ENCODE peak calls at places on chromosomes 11 and 22, in four cellular contexts. N, Q, Z and B are unnamed samples.

GRCh38 chr11:66879583-66879982 is 22.7 kb downstream of the LRFN4 start:
- DNase-seq in Q (no peak), Z (no peak), N (no peak), B (no peak)

GRCh38 chr22:17770180-17771077 is 3.8 kb downstream of the BID start:
- DNase-seq in N (no peak), Z (no peak), Q (no peak), B (no peak)

GRCh38 chr11:61541568-61541967 is 33.0 kb downstream of the LRRC10B start:
- DNase-seq in Q (no peak), Z (peak), N (no peak), B (peak)

GRCh38 chr22:49354516-49355205 is 473.0 kb downstream of the BRD1 start:
- DNase-seq in Q (no peak), Z (no peak), N (no peak), B (no peak)

GRCh38 chr11:44275961-44276550 is 33.9 kb downstream of the ALX4 start:
- DNase-seq in N (no peak), Q (no peak), Z (no peak), B (no peak)

GRCh38 chr22:16717699-16718558 is 107.3 kb downstream of the XKR3 start:
- DNase-seq in Q (no peak), N (no peak), Z (no peak), B (no peak)

GRCh38 chr11:65862941-65863888 is 3.0 kb downstream of the MUS81 start:
- DNase-seq in Q (no peak), Z (no peak), N (no peak), B (no peak)

GRCh38 chr22:36244522-36245391 is 5.4 kb upstream of the APOL2 start:
- DNase-seq in Q (no peak), Z (peak), N (no peak), B (no peak)

GRCh38 chr11:12989428-12990242 is 19.5 kb upstream of the RASSF10 start:
- DNase-seq in Q (peak), N (no peak), Z (no peak), B (no peak)

GRCh38 chr11:65468874-65469333 is 29.9 kb upstream of the MALAT1 start:
- DNase-seq in Z (no peak), Q (peak), N (peak), B (no peak)

GRCh38 chr11:14362613-14363012 is 3.6 kb upstream of the RRAS2 start:
- DNase-seq in Z (no peak), Q (no peak), N (no peak), B (no peak)

GRCh38 chr11:67504950-67505561 is at the start of gene PITPNM1:
- DNase-seq in N (peak), Z (peak), Q (peak), B (no peak)

GRCh38 chr11:111586305-111586915 is 15.8 kb upstream of the SIK2 start:
- DNase-seq in N (no peak), Q (peak), Z (peak), B (no peak)

GRCh38 chr11:74185285-74185684 is 14.2 kb downstream of the PPME1 start:
- DNase-seq in Q (no peak), N (no peak), Z (no peak), B (no peak)

GRCh38 chr22:36480941-36481392 is 473 bp downstream of the TXN2 start:
- DNase-seq in Q (no peak), Z (no peak), N (no peak), B (no peak)

GRCh38 chr11:36257351-36257750 is 31.9 kb downstream of the COMMD9 start:
- DNase-seq in N (no peak), Z (peak), Q (peak), B (no peak)

GRCh38 chr11:10809373-10810199 is 860 bp upstream of the EIF4G2 start:
- DNase-seq in N (no peak), Z (peak), Q (peak), B (peak)

GRCh38 chr22:18088825-18089568 is 11.2 kb downstream of the PEX26 start:
- DNase-seq in Q (no peak), N (no peak), Z (no peak), B (no peak)

GRCh38 chr11:6992026-6992425 is 28.1 kb downstream of the ZNF214 start:
- DNase-seq in Q (peak), N (no peak), Z (peak), B (no peak)

GRCh38 chr11:77590194-77590591 is 440 bp downstream of the AQP11 start:
- DNase-seq in N (peak), Q (peak), Z (peak), B (no peak)

GRCh38 chr22:37210041-37210803 is 2.1 kb downstream of the SSTR3 start:
- DNase-seq in N (no peak), Z (no peak), Q (no peak), B (no peak)

GRCh38 chr22:32680277-32680676 is 121.2 kb upstream of the TIMP3 start:
- DNase-seq in N (no peak), Q (no peak), Z (no peak), B (no peak)

GRCh38 chr22:45574069-45574703 is 71.5 kb downstream of the FBLN1 start:
- DNase-seq in Z (no peak), N (no peak), Q (no peak), B (no peak)

GRCh38 chr11:118883368-118884071 is at the start of gene CXCR5:
- DNase-seq in Z (no peak), N (no peak), Q (no peak), B (no peak)

GRCh38 chr11:118910309-118911112 is 15.2 kb downstream of the BCL9L start:
- DNase-seq in Q (peak), Z (peak), N (peak), B (no peak)

GRCh38 chr11:131899954-131900580 is 529.7 kb downstream of the NTM start:
- DNase-seq in Z (peak), N (no peak), Q (no peak), B (no peak)

GRCh38 chr22:19478086-19478392 is 954 bp downstream of the UFD1 start:
- DNase-seq in Z (no peak), Q (no peak), N (no peak), B (no peak)

GRCh38 chr11:96578379-96578778 is 188.6 kb downstream of the JRKL start:
- DNase-seq in Z (no peak), N (no peak), Q (no peak), B (no peak)

GRCh38 chr11:46248270-46249102 is 29.0 kb upstream of the CREB3L1 start:
- DNase-seq in Q (peak), Z (peak), N (no peak), B (no peak)

GRCh38 chr22:49955581-49956417 is 4.8 kb upstream of the PIM3 start:
- DNase-seq in Q (no peak), N (no peak), Z (no peak), B (no peak)

GRCh38 chr11:119066481-119066880 is 1.1 kb upstream of the VPS11 start:
- DNase-seq in Q (no peak), Z (no peak), N (no peak), B (no peak)

DNA sequence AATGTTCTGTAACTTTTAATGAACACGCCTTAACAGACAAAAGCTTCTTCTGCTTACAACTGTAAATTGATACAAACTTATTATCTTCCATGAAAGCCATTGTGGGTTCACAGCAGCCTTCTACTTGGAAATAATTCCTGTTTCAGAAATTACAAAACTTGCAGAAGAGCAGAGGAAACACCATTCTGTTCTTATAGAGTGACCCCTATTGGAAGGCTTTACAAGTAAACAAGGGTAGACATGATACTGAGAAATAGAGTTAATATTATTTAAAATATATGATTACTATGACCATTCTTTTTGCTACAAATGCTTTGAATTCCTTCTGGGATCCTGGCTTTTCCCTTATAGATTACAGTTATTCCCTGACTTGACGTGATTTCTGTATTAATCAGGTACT is 32.4 kb upstream of the KCNA4 start:
- DNase-seq in N (no peak), Z (no peak), Q (peak), B (no peak)
- TF ChIP-seq CTCF in N (no peak), Z (no peak), Q (no peak), B (no peak)

GRCh38 chr22:47152938-47153337 is 390.5 kb downstream of the TBC1D22A start:
- DNase-seq in Z (peak), N (no peak), Q (no peak), B (no peak)

GRCh38 chr22:47154621-47155081 is 392.2 kb downstream of the TBC1D22A start:
- DNase-seq in Z (peak), Q (no peak), N (no peak), B (no peak)

GRCh38 chr22:47152236-47152635 is 389.8 kb downstream of the TBC1D22A start:
- DNase-seq in N (no peak), Z (no peak), Q (no peak), B (no peak)

GRCh38 chr22:47155131-47155885 is 392.9 kb downstream of the TBC1D22A start:
- DNase-seq in Z (no peak), Q (no peak), N (no peak), B (no peak)

DNA sequence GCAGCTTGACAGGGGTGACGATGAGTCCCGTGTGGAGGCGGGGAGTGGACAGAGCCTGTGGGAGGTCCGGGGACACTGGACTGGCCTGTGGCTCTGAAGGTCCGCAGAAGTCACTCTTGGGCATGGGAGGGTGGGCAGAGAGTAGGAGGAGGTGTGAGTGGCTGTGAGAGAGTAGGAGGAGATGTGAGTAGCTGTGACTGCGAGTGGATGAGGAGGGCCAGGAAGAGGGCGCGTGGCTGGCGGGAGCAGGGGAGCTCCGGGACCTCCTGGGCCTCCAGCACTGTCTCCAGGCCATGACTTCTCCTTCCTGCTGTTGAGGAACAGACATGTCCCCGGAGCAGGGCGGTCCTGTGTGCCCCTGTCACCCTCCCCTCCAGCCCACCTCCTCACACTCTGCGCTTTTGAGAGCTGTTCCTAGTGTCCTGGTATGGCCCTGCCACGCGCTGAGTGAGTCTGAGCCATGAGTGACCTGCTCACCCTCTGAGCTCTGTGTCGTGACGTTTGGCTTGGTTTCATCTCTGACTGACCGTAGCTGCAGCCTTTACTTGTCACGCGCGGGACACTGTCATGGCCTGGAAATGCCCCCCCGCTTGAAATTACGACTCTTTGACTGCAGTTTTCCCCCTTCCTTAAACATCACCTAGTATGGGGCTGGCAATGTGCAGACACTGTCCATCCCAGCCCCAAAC is 391.5 kb downstream of the TBC1D22A start:
- DNase-seq in N (no peak), Q (no peak), Z (no peak), B (no peak)
- H3K4me3 ChIP-seq in N (no peak), Q (no peak), Z (peak), B (no peak)

DNA sequence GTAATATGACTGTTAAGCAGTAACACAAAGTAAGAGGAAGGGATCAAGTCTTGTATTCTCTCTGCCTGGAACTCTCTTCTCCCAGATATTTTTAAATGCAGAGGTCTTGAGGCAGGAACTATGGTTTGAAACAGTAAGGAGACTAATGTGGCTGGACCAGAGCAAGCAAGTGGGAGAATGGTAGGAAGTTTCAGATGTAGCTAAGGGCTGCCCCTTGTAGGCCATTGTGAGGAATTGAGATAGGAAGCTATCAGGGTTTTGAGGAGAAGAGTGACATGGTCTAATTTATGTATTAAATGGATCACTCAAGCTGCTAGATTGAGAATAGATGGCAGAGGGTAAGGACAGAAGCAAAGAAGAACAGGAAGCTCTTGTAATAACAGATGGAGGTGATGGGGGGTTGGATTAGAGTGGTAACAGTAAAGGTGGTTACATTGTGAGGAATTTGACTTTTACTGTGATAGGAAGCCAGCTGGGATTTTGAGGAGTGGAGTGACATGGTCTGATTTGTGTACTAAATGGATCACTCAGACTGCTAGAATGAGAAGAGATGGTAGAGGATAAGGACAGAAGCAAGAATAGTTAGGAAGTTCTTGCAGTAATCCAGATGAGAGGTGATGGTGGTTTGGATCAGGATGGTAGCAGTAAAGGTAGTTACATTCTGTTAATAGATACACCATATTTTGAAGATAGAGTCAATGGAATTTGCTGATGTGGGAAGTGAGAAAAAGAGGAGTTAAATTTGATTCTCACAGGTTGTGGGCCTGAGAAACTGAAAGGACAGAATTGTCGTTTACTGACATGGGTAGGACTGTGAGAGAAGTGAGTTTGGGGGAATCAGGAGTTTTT is 63.0 kb downstream of the HIPK3 start:
- DNase-seq in N (no peak), Z (no peak), Q (no peak), B (no peak)
- TF ChIP-seq CTCF in N (no peak), Z (no peak), Q (no peak), B (no peak)

DNA sequence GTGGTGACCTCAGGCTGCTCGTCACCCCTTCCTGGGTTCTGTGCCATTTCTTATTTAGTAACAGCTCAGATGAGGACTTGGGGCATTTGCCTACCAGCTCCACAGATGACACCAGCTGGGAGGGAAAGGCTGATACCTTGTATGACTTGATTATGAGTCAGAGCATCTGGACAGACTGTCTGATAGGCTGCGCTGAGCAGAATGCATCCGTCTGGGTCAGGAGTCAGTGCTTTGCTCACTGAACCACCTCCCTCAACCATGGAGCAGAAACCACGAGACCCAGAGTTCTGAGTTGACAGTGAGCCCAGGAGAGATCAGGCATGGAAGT is 6.8 kb downstream of the ST14 start:
- DNase-seq in Q (peak), N (no peak), Z (peak), B (peak)
- H3K4me3 ChIP-seq in Q (no peak), N (no peak), Z (no peak), B (no peak)

DNA sequence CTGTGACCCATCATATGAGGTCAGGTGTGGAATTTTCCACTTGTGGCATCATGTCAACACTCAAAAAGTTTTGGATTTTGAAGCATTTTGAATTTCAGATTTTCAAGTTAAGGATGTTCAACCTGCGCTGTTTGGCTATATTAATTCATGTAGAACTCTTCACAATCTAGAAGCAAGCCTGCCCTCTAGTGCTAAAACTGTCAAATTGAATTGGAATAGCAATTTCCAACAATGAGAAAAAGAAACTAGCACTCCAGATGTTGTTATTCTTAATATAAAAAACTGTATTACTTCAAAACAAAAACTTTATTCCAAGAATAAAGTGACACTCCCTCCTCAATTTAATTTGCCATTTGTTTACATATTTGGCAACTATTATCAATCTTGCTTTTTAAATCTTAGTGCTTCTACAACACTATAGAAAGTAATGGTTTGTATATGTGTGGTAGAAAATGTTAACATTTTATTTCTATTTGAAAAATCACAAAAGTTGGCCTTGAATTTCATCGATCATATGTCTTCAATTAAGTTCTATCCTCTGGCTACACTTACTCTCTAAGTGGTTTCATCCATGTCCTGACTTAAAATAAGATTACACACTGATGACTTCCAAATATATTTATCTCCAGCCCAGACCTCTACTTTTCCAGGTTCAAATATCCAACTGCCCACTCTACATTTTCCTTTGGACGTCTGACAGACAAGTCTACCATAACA is 36.6 kb downstream of the DCUN1D5 start:
- DNase-seq in N (no peak), Q (peak), Z (peak), B (peak)
- TF ChIP-seq CTCF in N (peak), Q (peak), Z (peak), B (peak)

DNA sequence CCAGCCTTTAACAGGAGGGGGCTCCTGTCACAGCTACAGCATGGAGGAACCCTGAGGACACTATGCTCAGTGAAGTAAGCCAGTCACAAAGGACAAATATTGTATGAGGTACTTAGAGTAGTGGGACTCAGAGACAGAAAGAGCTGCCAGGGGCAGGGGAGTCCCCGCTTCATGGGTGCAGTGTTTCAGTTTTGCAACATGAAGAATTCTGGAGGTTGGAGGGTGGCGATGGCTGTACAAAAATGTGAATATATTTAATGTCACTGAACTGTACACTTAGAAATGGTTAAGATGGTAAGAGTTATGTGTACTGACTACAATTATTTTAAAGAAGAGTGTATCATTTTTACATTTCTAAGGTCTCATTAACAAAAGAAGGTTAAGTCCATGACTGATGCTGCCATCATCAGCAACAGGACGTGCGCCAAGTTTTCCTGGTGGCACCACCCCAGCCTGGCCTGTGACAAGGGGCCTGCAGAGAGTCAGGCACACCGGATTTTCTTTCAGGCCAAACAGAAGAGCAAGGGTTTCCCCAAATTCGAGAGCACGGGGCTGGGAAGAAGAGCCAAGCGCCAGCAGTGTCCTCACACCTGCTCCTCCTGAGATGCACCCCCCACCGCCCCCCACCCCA is 22.1 kb downstream of the YPEL1 start:
- DNase-seq in N (no peak), Q (peak), Z (no peak), B (no peak)
- H3K4me3 ChIP-seq in N (no peak), Q (no peak), Z (no peak), B (no peak)

GRCh38 chr11:126766425-126766824 is 234.1 kb downstream of the KIRREL3 start:
- DNase-seq in Q (no peak), Z (no peak), N (peak), B (no peak)
- TF ChIP-seq CTCF in Q (no peak), Z (no peak), N (no peak), B (no peak)

DNA sequence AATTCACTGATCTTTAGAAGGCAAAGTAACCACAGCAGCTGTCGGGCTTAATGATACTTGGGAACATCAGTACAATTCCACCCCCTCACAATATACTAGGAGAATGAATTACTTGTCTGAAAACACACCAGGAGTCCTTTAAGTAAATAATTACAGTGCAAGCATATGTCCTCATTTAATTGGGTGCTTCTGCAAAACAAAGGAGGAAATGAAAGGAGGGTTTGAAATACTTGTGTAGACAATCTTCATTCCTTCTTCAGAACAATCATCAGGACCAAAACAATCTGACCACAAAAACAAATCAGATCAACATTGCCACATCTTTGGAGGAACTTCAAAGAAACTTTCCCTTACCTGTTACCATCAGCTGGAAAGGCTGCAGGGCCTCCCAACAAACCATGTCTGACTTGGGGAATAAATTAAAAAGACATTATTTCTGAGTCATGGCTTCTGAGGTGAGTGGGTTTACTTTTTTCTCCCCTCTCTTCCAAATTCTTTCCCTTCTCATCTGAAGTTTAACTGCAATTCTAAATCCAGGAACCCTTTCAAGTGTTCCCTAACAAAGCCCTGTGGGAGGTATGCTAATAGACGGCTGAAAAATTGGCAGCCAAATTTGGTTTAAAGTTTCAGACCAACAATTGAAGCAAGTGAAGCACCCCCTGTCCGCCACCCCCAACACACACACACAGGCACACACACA is 12.5 kb upstream of the CCDC117 start:
- DNase-seq in Q (peak), Z (no peak), N (no peak), B (no peak)
- H3K4me3 ChIP-seq in Q (no peak), Z (no peak), N (no peak), B (no peak)

GRCh38 chr11:27475622-27476021 is 3.0 kb upstream of the LGR4 start:
- DNase-seq in Z (no peak), N (no peak), Q (no peak), B (no peak)
- TF ChIP-seq CTCF in Z (no peak), N (no peak), Q (no peak), B (no peak)